ENCODE peak calls at places on chromosomes 11 and 22, in ten cellular contexts. X, O, I, S, Q, T, A, D, N and Z are unnamed samples.

GRCh38 chr11:102911758-102912481 is 37.1 kb upstream of the MMP12 start:
- DNase-seq in X (no peak), O (no peak), I (no peak), S (no peak), Q (no peak), T (no peak), A (peak; percentile 6), D (peak; percentile 4), N (no peak), Z (no peak)

GRCh38 chr11:84645988-84646689 is 981.0 kb downstream of the DLG2 start:
- DNase-seq in X (no peak), O (no peak), I (no peak), S (peak; percentile 35), Q (no peak), T (no peak), A (no peak), D (no peak), N (no peak), Z (no peak)

GRCh38 chr11:113256431-113257227 is 57.8 kb upstream of the TTC12 start:
- DNase-seq in X (no peak), O (peak; percentile 50), I (no peak), S (no peak), Q (no peak), T (no peak), A (no peak), D (no peak), N (no peak), Z (no peak)

GRCh38 chr22:31923761-31924160 is 20.6 kb upstream of the YWHAH start:
- DNase-seq in X (no peak), O (no peak), I (no peak), S (no peak), Q (no peak), T (no peak), A (no peak), D (no peak), N (no peak), Z (no peak)

GRCh38 chr11:50102916-50103315 is 70.2 kb downstream of the OR4C45 start:
- DNase-seq in X (no peak), O (no peak), I (no peak), S (no peak), Q (no peak), T (no peak), A (no peak), D (no peak), N (no peak), Z (no peak)

GRCh38 chr11:32916994-32917393 is 24.4 kb downstream of the QSER1 start:
- DNase-seq in X (no peak), O (no peak), I (no peak), S (no peak), Q (no peak), T (no peak), A (no peak), D (no peak), N (no peak), Z (no peak)

GRCh38 chr22:21755855-21756284 is 20.3 kb upstream of the YPEL1 start:
- DNase-seq in X (peak; percentile 79), O (no peak), I (no peak), S (no peak), Q (no peak), T (no peak), A (peak; percentile 62), D (peak; percentile 74), N (no peak), Z (peak; percentile 41)

GRCh38 chr11:22666700-22667439 is 459 bp downstream of the GAS2 start:
- DNase-seq in X (no peak), O (peak; percentile 92), I (no peak), S (peak; percentile 33), Q (peak; percentile 69), T (peak; percentile 4), A (no peak), D (no peak), N (peak; percentile 55), Z (no peak)

GRCh38 chr11:67665537-67666302 is 8.7 kb downstream of the ALDH3B2 start:
- DNase-seq in X (peak; percentile 32), O (no peak), I (no peak), S (peak; percentile 69), Q (peak; percentile 77), T (no peak), A (no peak), D (no peak), N (no peak), Z (no peak)

GRCh38 chr11:73321342-73322110 is 13.4 kb downstream of the ARHGEF17 start:
- DNase-seq in X (no peak), O (peak; percentile 79), I (no peak), S (no peak), Q (no peak), T (no peak), A (peak; percentile 72), D (peak; percentile 54), N (peak; percentile 65), Z (no peak)

GRCh38 chr22:50463188-50463900 is 11.5 kb downstream of the SBF1 start:
- DNase-seq in X (no peak), O (no peak), I (no peak), S (no peak), Q (no peak), T (no peak), A (no peak), D (no peak), N (no peak), Z (no peak)

GRCh38 chr11:31720666-31721199 is 90.4 kb downstream of the PAX6 start:
- DNase-seq in X (no peak), O (no peak), I (no peak), S (no peak), Q (no peak), T (no peak), A (no peak), D (no peak), N (no peak), Z (no peak)

GRCh38 chr11:102762414-102762813 is 18.0 kb downstream of the MMP10 start:
- DNase-seq in X (no peak), O (peak; percentile 11), I (no peak), S (no peak), Q (no peak), T (no peak), A (peak; percentile 67), D (peak; percentile 47), N (no peak), Z (peak; percentile 64)

GRCh38 chr22:26002456-26002855 is 166.8 kb upstream of the SEZ6L start:
- DNase-seq in X (no peak), O (no peak), I (no peak), S (no peak), Q (no peak), T (no peak), A (no peak), D (no peak), N (no peak), Z (no peak)

GRCh38 chr22:23225724-23226496 is 45.6 kb downstream of the BCR start:
- DNase-seq in X (no peak), O (peak; percentile 74), I (no peak), S (peak; percentile 70), Q (peak; percentile 81), T (no peak), A (peak; percentile 77), D (peak; percentile 40), N (no peak), Z (peak; percentile 71)

GRCh38 chr11:61875698-61876097 is 15.6 kb downstream of the FADS3 start:
- DNase-seq in X (no peak), O (no peak), I (no peak), S (no peak), Q (no peak), T (no peak), A (no peak), D (no peak), N (no peak), Z (no peak)

GRCh38 chr11:134014502-134014901 is 54.4 kb upstream of the JAM3 start:
- DNase-seq in X (peak; percentile 40), O (peak; percentile 67), I (no peak), S (no peak), Q (no peak), T (no peak), A (no peak), D (peak; percentile 4), N (peak; percentile 39), Z (no peak)

GRCh38 chr11:67428052-67429001 is at the start of gene RPS6KB2:
- DNase-seq in X (peak; percentile 100), O (peak; percentile 99), I (peak; percentile 99), S (peak; percentile 99), Q (peak; percentile 98), T (peak; percentile 89), A (peak; percentile 91), D (peak; percentile 95), N (peak; percentile 99), Z (peak; percentile 99)

GRCh38 chr11:107695446-107695845 is 16.4 kb downstream of the SLN start:
- DNase-seq in X (no peak), O (no peak), I (no peak), S (no peak), Q (no peak), T (no peak), A (no peak), D (peak; percentile 50), N (no peak), Z (no peak)

GRCh38 chr11:75777461-75778110 is 9.0 kb downstream of the DGAT2 start:
- DNase-seq in X (no peak), O (no peak), I (no peak), S (no peak), Q (no peak), T (no peak), A (peak; percentile 30), D (no peak), N (no peak), Z (no peak)

GRCh38 chr11:69243496-69244200 is 50.3 kb upstream of the MYEOV start:
- DNase-seq in X (no peak), O (no peak), I (no peak), S (no peak), Q (no peak), T (no peak), A (no peak), D (no peak), N (no peak), Z (no peak)

GRCh38 chr11:17224727-17225126 is 16.9 kb upstream of the PIK3C2A start:
- DNase-seq in X (no peak), O (no peak), I (no peak), S (no peak), Q (no peak), T (no peak), A (no peak), D (no peak), N (peak; percentile 18), Z (no peak)

GRCh38 chr22:38841211-38841610 is 2.6 kb downstream of the NPTXR start:
- DNase-seq in X (no peak), O (peak; percentile 89), I (no peak), S (no peak), Q (peak; percentile 44), T (no peak), A (no peak), D (no peak), N (no peak), Z (no peak)

GRCh38 chr22:42300286-42301071 is 30.0 kb upstream of the TCF20 start:
- DNase-seq in X (no peak), O (peak; percentile 53), I (no peak), S (no peak), Q (peak; percentile 41), T (no peak), A (no peak), D (no peak), N (no peak), Z (peak; percentile 69)

GRCh38 chr11:404551-405264 is 10.1 kb downstream of the SIGIRR start:
- DNase-seq in X (no peak), O (no peak), I (no peak), S (no peak), Q (no peak), T (no peak), A (no peak), D (no peak), N (no peak), Z (no peak)

GRCh38 chr11:77542296-77542695 is 47.5 kb upstream of the AQP11 start:
- DNase-seq in X (peak; percentile 50), O (no peak), I (no peak), S (no peak), Q (no peak), T (no peak), A (no peak), D (peak; percentile 57), N (no peak), Z (no peak)

GRCh38 chr22:36958366-36958765 is 44.9 kb downstream of the CSF2RB start:
- DNase-seq in X (no peak), O (no peak), I (no peak), S (no peak), Q (no peak), T (no peak), A (no peak), D (no peak), N (no peak), Z (no peak)

GRCh38 chr11:31806944-31807790 is 4.0 kb downstream of the PAX6 start:
- DNase-seq in X (no peak), O (no peak), I (no peak), S (no peak), Q (no peak), T (no peak), A (no peak), D (no peak), N (no peak), Z (no peak)